ENCODE peak calls at places on chromosomes 3 and 15, in four cellular contexts. E is NCI-H1436, R is MV-4-11, C is EL. J is an unnamed sample.

GRCh38 chr15:42154576-42155355 is 1.7 kb downstream of the PLA2G4F start:
- DNase-seq in E (no peak), R (no peak), C (no peak), J (no peak)

GRCh38 chr3:148466143-148466542 is 231.6 kb upstream of the AGTR1 start:
- DNase-seq in E (no peak), R (no peak), C (peak; percentile 82), J (no peak)

GRCh38 chr15:89556413-89557262 is 18.6 kb upstream of the TICRR start:
- DNase-seq in E (peak; percentile 52), R (peak; percentile 54), C (peak; percentile 71), J (no peak)

GRCh38 chr3:115397433-115397832 is 225.9 kb upstream of the GAP43 start:
- DNase-seq in E (no peak), R (no peak), C (no peak), J (no peak)

GRCh38 chr3:192830279-192831110 is 87.2 kb downstream of the MB21D2 start:
- DNase-seq in E (no peak), R (no peak), C (no peak), J (no peak)

GRCh38 chr3:156382458-156383346 is 172.2 kb downstream of the SSR3 start:
- DNase-seq in E (peak; percentile 3), R (peak; percentile 39), C (peak; percentile 44), J (no peak)

GRCh38 chr3:43691120-43692002 is 623 bp downstream of the ABHD5 start:
- DNase-seq in E (no peak), R (no peak), C (peak; percentile 66), J (peak; percentile 84)

GRCh38 chr3:75192065-75192658 is 472.0 kb upstream of the FRG2C start:
- DNase-seq in E (no peak), R (peak; percentile 67), C (peak; percentile 47), J (no peak)

GRCh38 chr3:100089802-100090668 is 24.3 kb downstream of the FILIP1L start:
- DNase-seq in E (no peak), R (peak; percentile 70), C (peak; percentile 76), J (no peak)

GRCh38 chr3:179562467-179563297 is at the start of gene ACTL6A:
- DNase-seq in E (peak; percentile 100), R (peak; percentile 99), C (peak; percentile 100), J (peak; percentile 99)

GRCh38 chr15:51759557-51760070 is 8.2 kb downstream of the TMOD2 start:
- DNase-seq in E (no peak), R (peak; percentile 68), C (peak; percentile 92), J (peak; percentile 76)

GRCh38 chr3:32510075-32510724 is 7.5 kb upstream of the CMTM6 start:
- DNase-seq in E (peak; percentile 30), R (peak; percentile 69), C (peak; percentile 70), J (peak; percentile 47)

GRCh38 chr3:133077688-133078087 is 39.5 kb downstream of the TMEM108 start:
- DNase-seq in E (no peak), R (no peak), C (no peak), J (no peak)

GRCh38 chr3:123884258-123884831 is at the start of gene MYLK:
- DNase-seq in E (peak; percentile 66), R (peak; percentile 49), C (peak; percentile 96), J (peak; percentile 79)

GRCh38 chr15:57251308-57251707 is 125.0 kb upstream of the CGNL1 start:
- DNase-seq in E (no peak), R (no peak), C (peak; percentile 19), J (no peak)

GRCh38 chr15:85727068-85727467 is 67.7 kb downstream of the KLHL25 start:
- DNase-seq in E (no peak), R (no peak), C (peak; percentile 38), J (no peak)

GRCh38 chr15:39558421-39558820 is 22.5 kb upstream of the THBS1 start:
- DNase-seq in E (no peak), R (no peak), C (no peak), J (no peak)

GRCh38 chr15:66692808-66693596 is 9.0 kb upstream of the SMAD6 start:
- DNase-seq in E (no peak), R (no peak), C (no peak), J (no peak)

GRCh38 chr3:159634414-159634813 is 354.2 kb upstream of the IL12A start:
- DNase-seq in E (no peak), R (no peak), C (peak; percentile 55), J (no peak)

GRCh38 chr3:194572944-194573491 is 60.2 kb downstream of the TMEM44 start:
- DNase-seq in E (no peak), R (no peak), C (peak; percentile 58), J (no peak)

J was measured in left lung.